ENCODE peak calls at places on chromosomes 2 and 18, in nine cellular contexts. G is breast epithelium, R is stomach, N is HCT116, I is transverse colon, D is endothelial cell of umbilical vein, C is spleen, L is Panc1, X is H1. Q is an unnamed sample. For H3K4me1 and H3K9me3, the result is how much of the 10 kb centered on the place peaks cover.

GRCh38 chr2:20091305-20091991 is 40.0 kb upstream of the LAPTM4A start:
- DNase-seq in G (peak), R (no peak), N (no peak), I (peak), D (peak), C (no peak), L (no peak), X (no peak), Q (no peak)

GRCh38 chr18:41150316-41150715 is 804.7 kb upstream of the PIK3C3 start:
- DNase-seq in G (no peak), R (no peak), N (no peak), I (no peak), D (no peak), C (no peak), L (no peak), X (no peak), Q (no peak)

GRCh38 chr2:186976329-186976728 is 127.4 kb upstream of the ZSWIM2 start:
- DNase-seq in G (no peak), R (no peak), N (no peak), I (no peak), D (no peak), C (no peak), L (no peak), X (no peak), Q (no peak)

GRCh38 chr2:145185696-145186095 is 665.8 kb upstream of the ZEB2 start:
- DNase-seq in G (no peak), R (no peak), N (no peak), I (no peak), D (no peak), C (no peak), L (no peak), X (no peak), Q (no peak)

GRCh38 chr2:136985044-136985443 is 219.7 kb downstream of the THSD7B start:
- DNase-seq in G (no peak), R (no peak), N (no peak), I (no peak), D (no peak), C (no peak), L (no peak), X (no peak), Q (no peak)

GRCh38 chr2:70463581-70463980 is 90.0 kb downstream of the TGFA start:
- DNase-seq in G (no peak), R (no peak), N (no peak), I (no peak), D (no peak), C (no peak), L (no peak), X (no peak), Q (no peak)

GRCh38 chr2:100707016-100707947 is 112.7 kb upstream of the NPAS2 start:
- DNase-seq in G (no peak), R (no peak), N (no peak), I (no peak), D (no peak), C (no peak), L (no peak), X (no peak), Q (no peak)

GRCh38 chr2:143955416-143956075 is 564.4 kb downstream of the ZEB2 start:
- DNase-seq in G (no peak), R (no peak), N (no peak), I (no peak), D (no peak), C (no peak), L (no peak), X (no peak), Q (no peak)

GRCh38 chr2:58870704-58871103 is 629.6 kb upstream of the FANCL start:
- DNase-seq in G (no peak), R (no peak), N (peak), I (no peak), D (no peak), C (no peak), L (no peak), X (no peak), Q (no peak)

GRCh38 chr2:197450485-197450884 is 2.9 kb upstream of the COQ10B start:
- DNase-seq in G (no peak), R (no peak), N (no peak), I (no peak), D (no peak), C (peak), L (no peak), X (no peak), Q (no peak)

GRCh38 chr18:63817441-63818051 is 42.3 kb downstream of the SERPINB7 start:
- DNase-seq in G (no peak), R (no peak), N (no peak), I (no peak), D (no peak), C (no peak), L (no peak), X (no peak), Q (peak)

GRCh38 chr2:179602452-179602851 is 259.0 kb downstream of the ZNF385B start:
- DNase-seq in G (no peak), R (no peak), N (no peak), I (no peak), D (no peak), C (no peak), L (no peak), X (no peak), Q (no peak)

GRCh38 chr2:188158337-188159100 is 133.2 kb upstream of the GULP1 start:
- DNase-seq in G (no peak), R (no peak), N (no peak), I (no peak), D (no peak), C (no peak), L (no peak), X (no peak), Q (no peak)

GRCh38 chr2:65604246-65604645 is 171.8 kb upstream of the SPRED2 start:
- DNase-seq in G (no peak), R (no peak), N (no peak), I (no peak), D (no peak), C (no peak), L (no peak), X (no peak), Q (no peak)

GRCh38 chr2:205683179-205683978 is 1.1 kb downstream of the NRP2 start:
- DNase-seq in G (no peak), R (no peak), N (no peak), I (no peak), D (peak), C (no peak), L (no peak), X (no peak), Q (no peak)

GRCh38 chr18:51211552-51211951 is 14.1 kb upstream of the MEX3C start:
- DNase-seq in G (peak), R (no peak), N (no peak), I (peak), D (peak), C (no peak), L (no peak), X (no peak), Q (no peak)

GRCh38 chr18:51234117-51235010 is 36.9 kb upstream of the MEX3C start:
- DNase-seq in G (no peak), R (no peak), N (no peak), I (no peak), D (no peak), C (no peak), L (no peak), X (no peak), Q (no peak)

GRCh38 chr2:191064590-191064989 is 50.6 kb upstream of the STAT1 start:
- DNase-seq in G (no peak), R (no peak), N (no peak), I (no peak), D (no peak), C (no peak), L (no peak), X (no peak), Q (no peak)

GRCh38 chr18:64785686-64786085 is 636.8 kb upstream of the LINC00305 start:
- DNase-seq in G (no peak), R (no peak), N (no peak), I (no peak), D (no peak), C (no peak), L (no peak), X (no peak), Q (no peak)

GRCh38 chr18:22998336-22998735 is 65.2 kb downstream of the RBBP8 start:
- DNase-seq in G (no peak), R (no peak), N (no peak), I (no peak), D (no peak), C (no peak), L (no peak), X (no peak), Q (no peak)

GRCh38 chr2:232340171-232340935 is 38.2 kb upstream of the ALPP start:
- DNase-seq in G (no peak), R (no peak), N (no peak), I (no peak), D (no peak), C (peak), L (no peak), X (no peak), Q (no peak)

GRCh38 chr2:30404354-30405265 is 42.4 kb upstream of the LCLAT1 start:
- DNase-seq in G (no peak), R (no peak), N (no peak), I (no peak), D (no peak), C (no peak), L (no peak), X (no peak), Q (no peak)

GRCh38 chr2:43773876-43774613 is at the start of gene DYNC2LI1:
- DNase-seq in G (peak), R (peak), N (peak), I (peak), D (peak), C (peak), L (peak), X (peak), Q (peak)
- H3K4me1 ChIP-seq in G (under half), R (under half), N (under half), I (under half), D (under half), C (under half), L (under half), X (under half), Q (under half)

DNA sequence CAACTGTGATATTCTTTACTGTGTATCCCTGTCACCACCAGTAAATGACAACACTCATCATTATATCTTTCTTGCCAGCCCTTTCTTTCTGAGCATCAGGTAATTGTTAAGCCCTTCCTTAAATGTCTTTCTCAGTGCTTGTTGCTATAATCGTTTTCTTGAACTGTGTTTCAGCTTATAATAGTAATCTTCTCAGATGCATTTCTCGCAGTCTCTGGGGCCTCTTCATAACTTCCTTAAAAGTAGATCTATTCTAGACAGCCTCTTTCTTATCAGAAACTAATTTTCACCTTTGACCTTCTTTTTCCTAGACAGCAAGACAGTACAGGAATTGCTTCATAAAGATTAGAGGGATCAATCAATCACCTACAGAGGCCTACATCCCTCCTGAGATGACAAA is 648.1 kb downstream of the CPS1 start:
- DNase-seq in G (no peak), R (no peak), N (no peak), I (no peak), D (no peak), C (no peak), L (no peak), X (no peak), Q (no peak)
- TF ChIP-seq POLR2AphosphoS5 in G (no peak), R (no peak), N (no peak), I (no peak), D (no peak), C (no peak), L (no peak), X (no peak), Q (no peak)

DNA sequence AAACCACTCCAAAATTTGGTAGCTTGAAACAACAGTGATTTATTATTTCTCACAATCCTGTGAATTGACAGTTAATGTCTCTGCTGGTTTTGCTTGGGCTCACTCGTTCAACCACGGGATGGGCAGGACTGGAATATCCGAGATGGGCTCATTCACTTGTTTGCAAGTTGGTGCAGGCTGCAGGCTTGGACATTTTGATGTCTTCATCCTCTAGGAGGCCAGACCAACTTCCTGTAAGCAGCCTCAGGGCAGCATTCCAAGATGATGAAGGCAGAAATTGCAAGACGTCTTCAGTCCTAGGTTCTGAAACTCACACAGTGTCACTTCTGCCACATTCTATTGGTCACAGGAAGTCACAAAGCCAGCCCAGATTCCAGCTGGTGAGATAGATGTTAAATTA is 47.1 kb downstream of the GPR39 start:
- DNase-seq in G (no peak), R (no peak), N (no peak), I (no peak), D (no peak), C (no peak), L (no peak), X (no peak), Q (no peak)
- H3K9me3 ChIP-seq in G (under half), R (under half), N (under half), I (under half), D (under half), C (under half), L (under half), X (under half), Q (under half)

GRCh38 chr18:75207298-75208054 is 1.5 kb downstream of the PTGR3 start:
- DNase-seq in G (no peak), R (no peak), N (no peak), I (peak), D (no peak), C (no peak), L (no peak), X (no peak), Q (no peak)

GRCh38 chr18:75204978-75205759 is 3.8 kb downstream of the PTGR3 start:
- DNase-seq in G (no peak), R (no peak), N (no peak), I (no peak), D (no peak), C (no peak), L (no peak), X (no peak), Q (no peak)

GRCh38 chr18:75208055-75208835 is 694 bp downstream of the PTGR3 start:
- DNase-seq in G (peak), R (peak), N (no peak), I (peak), D (peak), C (peak), L (no peak), X (no peak), Q (peak)

GRCh38 chr18:75205760-75206109 is 3.2 kb downstream of the PTGR3 start:
- DNase-seq in G (no peak), R (no peak), N (no peak), I (no peak), D (no peak), C (no peak), L (no peak), X (no peak), Q (no peak)

DNA sequence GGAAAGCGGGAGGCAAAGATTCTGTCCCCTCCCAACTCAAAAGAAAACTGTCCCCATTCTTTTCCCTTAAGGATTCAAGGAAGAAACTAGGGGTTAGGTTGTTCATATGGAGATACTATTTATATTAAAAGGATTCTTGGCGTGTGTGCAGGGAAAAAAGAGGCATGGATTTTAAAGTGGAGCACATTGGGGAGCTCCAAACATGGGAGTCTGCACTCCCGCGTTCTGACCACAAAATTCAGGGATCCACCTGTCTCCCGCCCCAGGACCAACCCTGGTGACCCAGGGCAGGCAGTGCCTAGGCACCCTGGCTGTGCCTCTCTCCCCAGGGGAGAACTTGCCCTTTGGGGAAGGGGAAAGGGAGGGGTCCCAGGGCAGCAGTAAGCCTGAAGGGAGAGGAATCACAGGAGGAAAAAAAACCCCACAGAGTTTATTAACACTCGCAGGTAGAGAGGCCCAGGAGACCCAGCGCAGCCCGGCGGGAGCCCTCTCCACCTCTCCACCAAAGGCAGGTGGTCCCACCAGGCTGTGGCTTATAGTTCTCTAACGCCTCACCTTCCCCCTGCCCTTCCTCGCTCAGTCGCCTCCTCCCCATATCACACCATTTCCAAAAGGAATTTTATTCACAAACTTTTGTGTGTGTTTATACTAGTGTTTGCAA is 2.2 kb downstream of the PTGR3 start:
- DNase-seq in G (no peak), R (no peak), N (no peak), I (no peak), D (no peak), C (no peak), L (no peak), X (no peak), Q (no peak)
- H3K4me1 ChIP-seq in G (under half), R (half or more), N (under half), I (under half), D (under half), C (half or more), L (under half), X (under half), Q (under half)